ENCODE peak calls at places on chromosomes 12 and 14, in ten cellular contexts. D, S, O, U, B, Q, V, L, C and E are unnamed samples.

GRCh38 chr12:3632256-3633240 is 120.4 kb downstream of the CRACR2A start:
- DNase-seq in B (no peak), V (no peak), D (no peak), C (no peak), L (no peak), Q (no peak), O (no peak), S (no peak), U (peak), E (no peak)

GRCh38 chr14:91123201-91123600 is 9.3 kb downstream of the DGLUCY start:
- DNase-seq in S (no peak), D (no peak), L (no peak), V (no peak), O (no peak), C (no peak), B (no peak), Q (peak), U (no peak), E (no peak)

GRCh38 chr14:86038401-86038985 is 508.5 kb downstream of the FLRT2 start:
- DNase-seq in V (peak), O (no peak), D (peak), Q (no peak), C (peak), S (no peak), L (peak), U (peak), B (peak), E (peak)

GRCh38 chr12:6082613-6083012 is 41.9 kb downstream of the VWF start:
- DNase-seq in O (no peak), D (no peak), C (peak), S (no peak), U (no peak), Q (no peak), V (no peak), B (no peak), L (no peak), E (peak)

GRCh38 chr14:73633115-73633514 is 11.7 kb upstream of the DNAL1 start:
- DNase-seq in U (no peak), C (no peak), L (no peak), O (no peak), B (no peak), V (no peak), S (no peak), Q (no peak), D (no peak), E (no peak)

GRCh38 chr14:92780444-92780843 is 13.7 kb upstream of the GOLGA5 start:
- DNase-seq in S (no peak), V (no peak), O (no peak), Q (no peak), D (no peak), L (no peak), B (peak), U (peak), C (peak), E (no peak)

GRCh38 chr12:47189753-47190152 is 110.0 kb upstream of the AMIGO2 start:
- DNase-seq in L (no peak), D (no peak), C (peak), O (no peak), Q (no peak), V (no peak), U (no peak), B (no peak), S (no peak), E (no peak)

GRCh38 chr12:4824415-4824814 is 85.3 kb upstream of the KCNA1 start:
- DNase-seq in V (no peak), U (peak), L (no peak), Q (no peak), O (no peak), D (no peak), S (no peak), B (peak), C (peak), E (no peak)

GRCh38 chr12:47881826-47882427 is 22.9 kb downstream of the VDR start:
- DNase-seq in L (no peak), C (peak), U (peak), O (no peak), Q (peak), V (peak), D (no peak), S (no peak), B (peak), E (peak)

GRCh38 chr14:76908834-76909233 is 82.6 kb downstream of the LRRC74A start:
- DNase-seq in D (no peak), U (no peak), C (no peak), Q (no peak), L (peak), S (no peak), B (no peak), V (no peak), O (no peak), E (no peak)

DNA sequence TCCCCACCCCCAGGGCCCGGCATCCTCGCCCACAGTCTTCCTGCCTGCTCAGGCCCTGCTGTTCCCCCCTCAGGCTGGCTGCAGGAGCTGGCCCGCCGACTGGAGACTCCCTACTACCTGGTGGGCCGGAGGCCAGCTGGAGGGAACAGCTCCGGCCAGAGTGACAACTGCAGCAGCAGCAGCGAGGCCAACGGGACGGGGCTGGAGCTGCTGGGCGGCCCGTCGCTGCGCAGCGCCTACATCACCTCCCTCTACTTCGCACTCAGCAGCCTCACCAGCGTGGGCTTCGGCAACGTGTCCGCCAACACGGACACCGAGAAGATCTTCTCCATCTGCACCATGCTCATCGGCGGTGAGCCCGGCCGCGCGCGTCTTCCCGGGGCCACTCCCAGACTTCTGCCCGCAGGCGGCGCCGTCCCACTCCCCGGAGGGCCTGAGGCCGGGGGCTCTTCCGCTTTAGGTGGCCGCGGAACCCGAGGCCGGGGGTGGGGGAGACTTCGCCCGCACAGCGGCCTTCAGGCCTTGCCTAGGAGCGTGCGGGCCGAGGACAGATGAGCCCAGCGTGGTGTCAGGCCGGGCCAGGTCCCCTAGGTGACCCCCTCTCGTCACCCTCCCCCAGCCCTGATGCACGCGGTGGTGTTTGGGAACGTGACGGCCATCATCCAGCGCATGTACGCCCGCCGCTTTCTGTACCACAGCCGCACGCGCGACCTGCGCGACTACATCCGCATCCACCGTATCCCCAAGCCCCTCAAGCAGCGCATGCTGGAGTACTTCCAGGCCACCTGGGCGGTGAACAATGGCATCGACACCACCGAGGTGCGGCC is 10.2 kb downstream of the KCNH3 start:
- DNase-seq in O (no peak), S (no peak), B (no peak), C (peak), U (peak), Q (peak), D (peak), L (no peak), V (no peak), E (no peak)
- H3K4me3 ChIP-seq in O (peak), S (peak), B (peak), C (no peak), U (peak), Q (peak), D (no peak), L (peak), V (no peak), E (peak)

GRCh38 chr12:25372969-25373368 is 122.2 kb upstream of the KRAS start:
- DNase-seq in O (no peak), V (no peak), U (no peak), D (no peak), L (no peak), S (no peak), Q (no peak), C (no peak), B (no peak), E (no peak)

GRCh38 chr12:25376392-25376791 is 125.7 kb upstream of the KRAS start:
- DNase-seq in U (no peak), S (no peak), D (no peak), L (no peak), Q (no peak), C (no peak), V (no peak), B (no peak), O (no peak), E (no peak)

GRCh38 chr12:25373396-25373795 is 122.7 kb upstream of the KRAS start:
- DNase-seq in C (no peak), L (no peak), D (no peak), O (no peak), B (no peak), Q (no peak), S (no peak), U (no peak), V (no peak), E (no peak)

GRCh38 chr12:25376985-25377384 is 126.3 kb upstream of the KRAS start:
- DNase-seq in S (no peak), B (no peak), L (no peak), C (no peak), O (no peak), U (no peak), D (no peak), V (no peak), Q (no peak), E (no peak)

DNA sequence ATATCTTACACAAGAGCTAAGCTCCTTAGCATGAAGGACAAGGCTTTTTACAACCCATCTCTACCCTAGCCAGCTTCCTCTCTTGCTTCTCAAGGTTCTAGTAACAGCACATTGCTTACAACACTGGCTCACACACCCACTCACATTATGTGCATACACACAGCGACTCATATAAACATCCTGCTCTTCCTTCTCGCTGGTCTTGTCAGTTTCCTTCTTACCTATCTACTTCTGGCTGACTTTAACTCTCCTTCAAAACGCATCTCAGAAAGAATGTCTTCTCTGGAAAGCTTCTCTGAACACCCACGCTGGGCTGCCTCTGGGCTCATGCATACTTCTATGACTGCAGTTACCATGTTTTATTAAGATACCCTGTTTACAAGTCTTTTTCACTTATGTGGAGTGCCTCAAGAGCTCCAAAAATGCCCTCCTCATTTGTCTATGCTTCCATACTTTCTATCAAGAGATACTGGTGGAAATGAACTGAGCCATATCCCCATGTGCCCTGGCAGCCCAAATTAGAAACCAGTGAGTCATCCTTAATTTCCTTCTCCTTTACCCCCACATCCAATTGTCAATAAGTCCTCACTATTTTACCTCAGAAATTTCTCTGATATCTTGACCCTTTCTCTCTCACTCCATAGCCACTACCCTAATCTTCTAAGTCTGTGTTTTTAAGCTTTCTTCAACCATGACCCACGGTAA is 126.9 kb upstream of the KRAS start:
- DNase-seq in Q (no peak), U (peak), V (no peak), S (no peak), C (peak), D (no peak), B (peak), L (no peak), O (no peak), E (no peak)
- H3K4me3 ChIP-seq in Q (no peak), U (no peak), V (no peak), S (no peak), C (no peak), D (no peak), B (no peak), L (no peak), O (no peak), E (no peak)

GRCh38 chr12:49189731-49190314 is 943 bp upstream of the TUBA1A start:
- DNase-seq in O (no peak), Q (no peak), D (no peak), U (peak), S (no peak), C (no peak), L (no peak), B (no peak), V (no peak), E (no peak)
- H3K4me3 ChIP-seq in O (peak), Q (peak), D (no peak), U (peak), S (peak), C (no peak), L (no peak), B (peak), V (no peak), E (peak)

GRCh38 chr14:103740991-103741689 is 25.5 kb downstream of the ZFYVE21 start:
- DNase-seq in B (peak), L (no peak), Q (no peak), C (peak), O (no peak), D (no peak), S (no peak), V (no peak), U (peak), E (no peak)
- H3K4me3 ChIP-seq in B (no peak), L (no peak), Q (no peak), C (no peak), O (no peak), D (no peak), S (no peak), V (no peak), U (no peak), E (no peak)

DNA sequence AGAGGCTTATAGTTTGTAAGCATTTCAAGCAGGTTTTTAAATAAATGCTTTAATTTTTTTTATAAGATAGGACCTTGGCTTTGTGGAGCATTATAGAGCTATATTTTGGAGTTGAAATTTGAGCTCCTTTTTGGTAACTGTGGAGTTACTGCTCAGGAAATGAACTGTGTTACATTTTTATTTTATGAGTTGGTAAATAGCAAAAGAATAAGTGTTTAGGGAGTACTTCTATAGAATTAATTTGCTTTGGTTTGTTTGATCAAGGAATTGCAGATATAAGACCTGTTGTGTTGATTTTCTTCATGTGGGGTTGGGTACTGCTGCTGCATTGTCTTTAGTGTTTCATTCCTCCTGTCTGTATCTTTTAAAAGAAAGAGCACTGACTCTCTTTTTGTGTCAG is 3.5 kb downstream of the ATP2A2 start:
- DNase-seq in V (no peak), L (no peak), B (no peak), D (no peak), Q (no peak), O (no peak), U (no peak), C (no peak), S (no peak), E (no peak)
- H3K4me3 ChIP-seq in V (no peak), L (no peak), B (peak), D (peak), Q (peak), O (peak), U (peak), C (peak), S (peak), E (peak)

DNA sequence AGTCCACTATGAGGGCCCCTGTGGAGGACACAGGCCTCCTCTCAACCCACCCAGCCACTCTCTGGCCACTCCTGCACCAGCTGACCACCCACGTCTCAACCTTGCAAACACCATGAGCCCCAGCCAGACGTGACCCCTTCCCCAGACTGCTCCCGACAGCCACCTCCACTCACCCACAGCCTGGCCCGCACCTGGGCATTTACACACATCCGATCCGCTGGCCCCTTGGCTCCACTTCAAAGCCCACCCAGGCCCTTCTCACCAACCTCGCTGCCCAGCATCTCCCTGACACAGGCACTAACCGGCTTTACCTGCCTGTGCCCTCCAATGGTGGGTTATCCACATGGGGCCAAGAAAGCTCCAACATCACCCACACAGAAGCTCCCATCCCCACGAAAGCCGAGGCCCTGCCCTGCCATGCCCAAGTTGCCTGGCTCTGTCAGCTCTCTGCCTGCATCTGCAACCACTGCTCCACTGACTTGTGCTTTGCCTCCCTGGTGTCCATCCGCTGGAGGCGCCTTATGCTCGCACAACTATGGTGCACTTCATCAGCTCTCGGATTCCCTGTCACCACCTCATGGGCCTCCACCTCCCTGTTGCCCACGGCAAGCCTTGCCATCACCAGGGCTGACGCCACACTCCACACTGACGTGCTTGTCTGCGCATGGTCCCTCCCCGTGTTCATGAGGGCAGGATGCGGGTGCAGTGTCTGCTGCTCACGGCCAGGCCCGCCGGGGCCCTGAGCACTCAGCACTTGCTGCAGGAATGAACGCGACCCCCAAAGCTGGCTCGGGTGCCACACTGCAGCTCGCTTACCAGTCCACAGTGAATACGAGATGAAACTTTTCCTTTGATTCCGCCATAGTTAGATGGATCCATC is 16.7 kb downstream of the P2RX2 start:
- DNase-seq in C (no peak), L (no peak), B (no peak), Q (no peak), V (no peak), O (no peak), S (no peak), D (no peak), U (no peak), E (peak)
- H3K4me3 ChIP-seq in C (no peak), L (no peak), B (no peak), Q (no peak), V (no peak), O (no peak), S (no peak), D (no peak), U (no peak), E (no peak)

GRCh38 chr12:132308311-132309161 is 20.9 kb downstream of the GALNT9 start:
- DNase-seq in L (no peak), S (peak), C (no peak), D (no peak), V (no peak), B (no peak), Q (peak), O (no peak), U (no peak), E (no peak)
- H3K4me3 ChIP-seq in L (no peak), S (no peak), C (no peak), D (no peak), V (no peak), B (no peak), Q (no peak), O (no peak), U (no peak), E (no peak)